ENCODE peak calls at places on chromosomes 16 and 17, in six cellular contexts. G is thoracic aorta, B is NCI-H460, U is epithelial cell of prostate, F is B cell, N is left cardiac atrium. W is an unnamed sample.

GRCh38 chr16:84380405-84380804 is 12.1 kb downstream of the ATP2C2 start:
- DNase-seq in G (no peak), F (no peak), B (no peak), U (no peak), N (no peak), W (no peak)

GRCh38 chr16:84842516-84843148 is 22.8 kb downstream of the CRISPLD2 start:
- DNase-seq in U (no peak), F (no peak), N (no peak), B (no peak), G (no peak), W (no peak)

GRCh38 chr17:79355186-79355585 is 255.7 kb downstream of the RBFOX3 start:
- DNase-seq in U (no peak), G (no peak), B (no peak), N (peak), F (no peak), W (no peak)

GRCh38 chr16:19885456-19886060 is 910 bp upstream of the GPRC5B start:
- DNase-seq in U (no peak), N (peak), F (no peak), G (no peak), B (no peak), W (peak)

GRCh38 chr17:30378797-30379302 is at the start of gene CPD:
- DNase-seq in N (peak), F (peak), U (peak), B (peak), G (peak), W (peak)

GRCh38 chr17:78343433-78344201 is 16.3 kb downstream of the SOCS3 start:
- DNase-seq in U (no peak), B (no peak), G (no peak), N (peak), F (peak), W (peak)

GRCh38 chr16:72680732-72681131 is 367.2 kb downstream of the ZFHX3 start:
- DNase-seq in B (no peak), U (no peak), F (no peak), G (no peak), N (no peak), W (no peak)

GRCh38 chr17:75105269-75106080 is 4.3 kb upstream of the ARMC7 start:
- DNase-seq in G (no peak), F (no peak), U (no peak), B (no peak), N (peak), W (no peak)

GRCh38 chr17:83037084-83037950 is 42.1 kb upstream of the METRNL start:
- DNase-seq in G (no peak), F (no peak), N (no peak), U (no peak), B (no peak), W (no peak)

GRCh38 chr16:24009060-24009459 is 173.3 kb downstream of the PRKCB start:
- DNase-seq in F (peak), U (no peak), N (no peak), G (no peak), B (no peak), W (no peak)

GRCh38 chr17:17792551-17793377 is 44.0 kb downstream of the SREBF1 start:
- DNase-seq in N (no peak), U (no peak), B (no peak), F (no peak), G (no peak), W (peak)

GRCh38 chr17:8685396-8685795 is 54.9 kb upstream of the MYH10 start:
- DNase-seq in G (no peak), U (no peak), F (no peak), N (no peak), B (no peak), W (no peak)

GRCh38 chr17:80191720-80192265 is 22.0 kb downstream of the CARD14 start:
- DNase-seq in F (no peak), N (no peak), U (no peak), B (no peak), G (no peak), W (no peak)

GRCh38 chr17:38510424-38511125 is 82.3 kb downstream of the ARHGAP23 start:
- DNase-seq in G (no peak), N (no peak), F (no peak), B (no peak), U (no peak), W (no peak)

GRCh38 chr16:60203525-60204124 is 1469.5 kb upstream of the GOT2 start:
- DNase-seq in U (no peak), F (no peak), N (no peak), G (no peak), B (peak), W (no peak)